ENCODE peak calls at places on chromosomes 3 and 15, in nine cellular contexts. C is effector memory CD8-positive, alpha-beta T cell; W is NCI-H510A treated with DMSO at 0.1 percent for 48 hours; H is iris pigment epithelial cell; Y is smooth muscle cell of the brain vasculature; P is activated CD4-positive, alpha-beta T cell treated with anti-CD3 and anti-CD28 coated beads, Interleukin-2, amount 50 U/mL, for 1 hour; L is esophagus muscularis mucosa; J is cardiac fibroblast; M is GM03348. U is an unnamed sample.

GRCh38 chr3:17802993-17803392 is 60.6 kb upstream of the TBC1D5 start:
- DNase-seq in C (no peak), W (no peak), H (no peak), Y (no peak), P (no peak), L (peak), J (no peak), M (no peak), U (no peak)

GRCh38 chr3:149366031-149366430 is 11.4 kb downstream of the TM4SF1 start:
- DNase-seq in C (no peak), W (no peak), H (no peak), Y (no peak), P (no peak), L (no peak), J (no peak), M (no peak), U (no peak)

GRCh38 chr15:91424001-91424400 is 323.9 kb downstream of the SV2B start:
- DNase-seq in C (no peak), W (no peak), H (no peak), Y (no peak), P (no peak), L (no peak), J (no peak), M (no peak), U (no peak)

GRCh38 chr3:113271189-113271588 is 59.8 kb downstream of the BOC start:
- DNase-seq in C (no peak), W (peak), H (no peak), Y (no peak), P (no peak), L (no peak), J (no peak), M (no peak), U (no peak)

GRCh38 chr15:31964586-31965307 is 65.6 kb upstream of the CHRNA7 start:
- DNase-seq in C (no peak), W (no peak), H (no peak), Y (no peak), P (no peak), L (no peak), J (no peak), M (no peak), U (no peak)

GRCh38 chr3:171173732-171174131 is 147.2 kb upstream of the SLC2A2 start:
- DNase-seq in C (no peak), W (no peak), H (peak), Y (no peak), P (no peak), L (no peak), J (no peak), M (no peak), U (no peak)

GRCh38 chr3:102480139-102480538 is 45.3 kb downstream of the ZPLD1 start:
- DNase-seq in C (no peak), W (no peak), H (no peak), Y (no peak), P (no peak), L (no peak), J (no peak), M (no peak), U (no peak)

GRCh38 chr15:42605281-42605744 is 29.9 kb downstream of the STARD9 start:
- DNase-seq in C (no peak), W (peak), H (peak), Y (no peak), P (no peak), L (no peak), J (peak), M (peak), U (no peak)

GRCh38 chr15:70856177-70856883 is 2.4 kb upstream of the LARP6 start:
- DNase-seq in C (no peak), W (no peak), H (peak), Y (no peak), P (no peak), L (peak), J (peak), M (peak), U (peak)

GRCh38 chr3:114929971-114930732 is 216.9 kb downstream of the ZBTB20 start:
- DNase-seq in C (no peak), W (no peak), H (peak), Y (no peak), P (no peak), L (no peak), J (peak), M (no peak), U (no peak)

GRCh38 chr3:2544718-2545117 is 446.1 kb downstream of the CNTN4 start:
- DNase-seq in C (no peak), W (no peak), H (no peak), Y (no peak), P (no peak), L (no peak), J (no peak), M (no peak), U (no peak)

GRCh38 chr3:5787863-5788488 is 600.5 kb downstream of the EDEM1 start:
- DNase-seq in C (no peak), W (peak), H (no peak), Y (no peak), P (no peak), L (no peak), J (no peak), M (no peak), U (peak)

GRCh38 chr15:100763764-100764750 is 115.6 kb upstream of the ALDH1A3 start:
- DNase-seq in C (no peak), W (no peak), H (no peak), Y (no peak), P (no peak), L (peak), J (peak), M (peak), U (no peak)

GRCh38 chr15:90530250-90531051 is 728 bp downstream of the CRTC3 start:
- DNase-seq in C (peak), W (peak), H (peak), Y (no peak), P (peak), L (no peak), J (peak), M (peak), U (peak)

GRCh38 chr3:9141903-9142302 is 107.5 kb downstream of the SRGAP3 start:
- DNase-seq in C (no peak), W (no peak), H (no peak), Y (no peak), P (no peak), L (no peak), J (no peak), M (no peak), U (no peak)

GRCh38 chr3:13621381-13622221 is 72.7 kb downstream of the FBLN2 start:
- DNase-seq in C (peak), W (no peak), H (no peak), Y (no peak), P (peak), L (no peak), J (no peak), M (no peak), U (no peak)

GRCh38 chr3:132255041-132255745 is 62.0 kb upstream of the ACP3 start:
- DNase-seq in C (no peak), W (no peak), H (peak), Y (no peak), P (no peak), L (no peak), J (peak), M (peak), U (peak)

GRCh38 chr15:64150236-64150578 is 1.3 kb upstream of the SNX22 start:
- DNase-seq in C (no peak), W (no peak), H (no peak), Y (no peak), P (no peak), L (no peak), J (no peak), M (no peak), U (no peak)

GRCh38 chr3:127816783-127817182 is 5.5 kb downstream of the MGLL start:
- DNase-seq in C (no peak), W (no peak), H (no peak), Y (no peak), P (no peak), L (no peak), J (no peak), M (no peak), U (no peak)

GRCh38 chr3:193563999-193564398 is 9.3 kb upstream of the ATP13A4 start:
- DNase-seq in C (no peak), W (no peak), H (no peak), Y (no peak), P (no peak), L (peak), J (peak), M (no peak), U (no peak)

GRCh38 chr15:74709011-74709410 is 13.2 kb upstream of the EDC3 start:
- DNase-seq in C (no peak), W (no peak), H (peak), Y (no peak), P (no peak), L (no peak), J (peak), M (no peak), U (no peak)

GRCh38 chr3:126659915-126660886 is 5.3 kb upstream of the TXNRD3 start:
- DNase-seq in C (no peak), W (no peak), H (peak), Y (no peak), P (no peak), L (peak), J (peak), M (peak), U (no peak)

GRCh38 chr15:75091814-75092213 is 68.4 kb downstream of the PPCDC start:
- DNase-seq in C (no peak), W (no peak), H (no peak), Y (no peak), P (no peak), L (no peak), J (peak), M (no peak), U (no peak)

GRCh38 chr15:36428102-36428845 is 151.2 kb upstream of the CDIN1 start:
- DNase-seq in C (no peak), W (no peak), H (peak), Y (peak), P (no peak), L (no peak), J (peak), M (peak), U (peak)

GRCh38 chr3:194079702-194080172 is 56.2 kb upstream of the HES1 start:
- DNase-seq in C (no peak), W (no peak), H (no peak), Y (no peak), P (no peak), L (no peak), J (no peak), M (no peak), U (no peak)

GRCh38 chr15:100115711-100116090 is 226.1 kb downstream of the ADAMTS17 start:
- DNase-seq in C (no peak), W (no peak), H (peak), Y (no peak), P (no peak), L (no peak), J (peak), M (no peak), U (peak)

GRCh38 chr3:195868336-195868865 is 40.0 kb downstream of the TNK2 start:
- DNase-seq in C (no peak), W (no peak), H (no peak), Y (no peak), P (no peak), L (no peak), J (no peak), M (no peak), U (no peak)

GRCh38 chr3:112635674-112636073 is 5.3 kb downstream of the CCDC80 start:
- DNase-seq in C (no peak), W (no peak), H (peak), Y (no peak), P (no peak), L (no peak), J (peak), M (peak), U (peak)

GRCh38 chr15:60713096-60714084 is 234.4 kb upstream of the ICE2 start:
- DNase-seq in C (no peak), W (no peak), H (peak), Y (no peak), P (no peak), L (no peak), J (peak), M (peak), U (no peak)